ENCODE peak calls at places on chromosomes 7 and 10, in four cellular contexts. One of them, this sample, is unnamed.

GRCh38 chr7:13839063-13839462 is 150.4 kb downstream of the ETV1 start:
- DNase-seq in stimulated activated CD4-positive, alpha-beta T cell treated with anti-CD3 and anti-CD28 coated beads, Interleukin-2, amount 100 ng/mL, for 48 hours: no peak
- DNase-seq in endothelial cell: no peak
- DNase-seq in upper lobe of right lung: no peak
- DNase-seq in this sample: no peak

GRCh38 chr10:84308481-84309304 is 19.7 kb upstream of the CCSER2 start:
- DNase-seq in stimulated activated CD4-positive, alpha-beta T cell treated with anti-CD3 and anti-CD28 coated beads, Interleukin-2, amount 100 ng/mL, for 48 hours: peak
- DNase-seq in endothelial cell: no peak
- DNase-seq in upper lobe of right lung: no peak
- DNase-seq in this sample: no peak

GRCh38 chr10:99431190-99431549 is 746 bp upstream of the GOT1 start:
- DNase-seq in stimulated activated CD4-positive, alpha-beta T cell treated with anti-CD3 and anti-CD28 coated beads, Interleukin-2, amount 100 ng/mL, for 48 hours: peak
- DNase-seq in endothelial cell: peak
- DNase-seq in upper lobe of right lung: peak
- DNase-seq in this sample: no peak

GRCh38 chr7:138750926-138751464 is 46.8 kb upstream of the TMEM213 start:
- DNase-seq in stimulated activated CD4-positive, alpha-beta T cell treated with anti-CD3 and anti-CD28 coated beads, Interleukin-2, amount 100 ng/mL, for 48 hours: no peak
- DNase-seq in endothelial cell: no peak
- DNase-seq in upper lobe of right lung: no peak
- DNase-seq in this sample: no peak

GRCh38 chr7:127460077-127460476 is 67.6 kb upstream of the ZNF800 start:
- DNase-seq in stimulated activated CD4-positive, alpha-beta T cell treated with anti-CD3 and anti-CD28 coated beads, Interleukin-2, amount 100 ng/mL, for 48 hours: no peak
- DNase-seq in endothelial cell: no peak
- DNase-seq in upper lobe of right lung: no peak
- DNase-seq in this sample: no peak

GRCh38 chr10:26439436-26440090 is 1.4 kb downstream of the APBB1IP start:
- DNase-seq in stimulated activated CD4-positive, alpha-beta T cell treated with anti-CD3 and anti-CD28 coated beads, Interleukin-2, amount 100 ng/mL, for 48 hours: no peak
- DNase-seq in endothelial cell: no peak
- DNase-seq in upper lobe of right lung: no peak
- DNase-seq in this sample: no peak

GRCh38 chr7:43856316-43856715 is 13.0 kb downstream of the MRPS24 start:
- DNase-seq in stimulated activated CD4-positive, alpha-beta T cell treated with anti-CD3 and anti-CD28 coated beads, Interleukin-2, amount 100 ng/mL, for 48 hours: no peak
- DNase-seq in endothelial cell: no peak
- DNase-seq in upper lobe of right lung: no peak
- DNase-seq in this sample: no peak

GRCh38 chr7:127736511-127736910 is 84.5 kb downstream of the SND1 start:
- DNase-seq in stimulated activated CD4-positive, alpha-beta T cell treated with anti-CD3 and anti-CD28 coated beads, Interleukin-2, amount 100 ng/mL, for 48 hours: no peak
- DNase-seq in endothelial cell: no peak
- DNase-seq in upper lobe of right lung: no peak
- DNase-seq in this sample: no peak

GRCh38 chr7:128708824-128709223 is 30.3 kb upstream of the CALU start:
- DNase-seq in stimulated activated CD4-positive, alpha-beta T cell treated with anti-CD3 and anti-CD28 coated beads, Interleukin-2, amount 100 ng/mL, for 48 hours: no peak
- DNase-seq in endothelial cell: no peak
- DNase-seq in upper lobe of right lung: no peak
- DNase-seq in this sample: no peak

GRCh38 chr7:7122033-7122478 is 60.3 kb upstream of the C1GALT1 start:
- DNase-seq in stimulated activated CD4-positive, alpha-beta T cell treated with anti-CD3 and anti-CD28 coated beads, Interleukin-2, amount 100 ng/mL, for 48 hours: no peak
- DNase-seq in endothelial cell: no peak
- DNase-seq in upper lobe of right lung: no peak
- DNase-seq in this sample: no peak

GRCh38 chr7:151117041-151117440 is 30.8 kb downstream of the AGAP3 start:
- DNase-seq in stimulated activated CD4-positive, alpha-beta T cell treated with anti-CD3 and anti-CD28 coated beads, Interleukin-2, amount 100 ng/mL, for 48 hours: no peak
- DNase-seq in endothelial cell: no peak
- DNase-seq in upper lobe of right lung: no peak
- DNase-seq in this sample: no peak

GRCh38 chr7:101724957-101725356 is 92.5 kb upstream of the CUX1 start:
- DNase-seq in stimulated activated CD4-positive, alpha-beta T cell treated with anti-CD3 and anti-CD28 coated beads, Interleukin-2, amount 100 ng/mL, for 48 hours: no peak
- DNase-seq in endothelial cell: no peak
- DNase-seq in upper lobe of right lung: no peak
- DNase-seq in this sample: no peak

GRCh38 chr10:90398551-90398950 is 459.3 kb downstream of the HTR7 start:
- DNase-seq in stimulated activated CD4-positive, alpha-beta T cell treated with anti-CD3 and anti-CD28 coated beads, Interleukin-2, amount 100 ng/mL, for 48 hours: no peak
- DNase-seq in endothelial cell: no peak
- DNase-seq in upper lobe of right lung: no peak
- DNase-seq in this sample: no peak

GRCh38 chr7:108972009-108972408 is 402.3 kb downstream of the DNAJB9 start:
- DNase-seq in stimulated activated CD4-positive, alpha-beta T cell treated with anti-CD3 and anti-CD28 coated beads, Interleukin-2, amount 100 ng/mL, for 48 hours: no peak
- DNase-seq in endothelial cell: no peak
- DNase-seq in upper lobe of right lung: no peak
- DNase-seq in this sample: no peak

GRCh38 chr7:76423666-76424412 is 911 bp upstream of the ZP3 start:
- DNase-seq in stimulated activated CD4-positive, alpha-beta T cell treated with anti-CD3 and anti-CD28 coated beads, Interleukin-2, amount 100 ng/mL, for 48 hours: no peak
- DNase-seq in endothelial cell: no peak
- DNase-seq in upper lobe of right lung: no peak
- DNase-seq in this sample: no peak

GRCh38 chr7:64747802-64748201 is 46.4 kb upstream of the ZNF138 start:
- DNase-seq in stimulated activated CD4-positive, alpha-beta T cell treated with anti-CD3 and anti-CD28 coated beads, Interleukin-2, amount 100 ng/mL, for 48 hours: no peak
- DNase-seq in endothelial cell: no peak
- DNase-seq in upper lobe of right lung: no peak
- DNase-seq in this sample: no peak

GRCh38 chr10:124465777-124466488 is 4.3 kb downstream of the LHPP start:
- DNase-seq in stimulated activated CD4-positive, alpha-beta T cell treated with anti-CD3 and anti-CD28 coated beads, Interleukin-2, amount 100 ng/mL, for 48 hours: no peak
- DNase-seq in endothelial cell: no peak
- DNase-seq in upper lobe of right lung: no peak
- DNase-seq in this sample: no peak

GRCh38 chr10:69629897-69630650 is at the start of gene FAM241B:
- DNase-seq in stimulated activated CD4-positive, alpha-beta T cell treated with anti-CD3 and anti-CD28 coated beads, Interleukin-2, amount 100 ng/mL, for 48 hours: peak
- DNase-seq in endothelial cell: peak
- DNase-seq in upper lobe of right lung: peak
- DNase-seq in this sample: peak

GRCh38 chr10:53315709-53316108 is 543.1 kb upstream of the MBL2 start:
- DNase-seq in stimulated activated CD4-positive, alpha-beta T cell treated with anti-CD3 and anti-CD28 coated beads, Interleukin-2, amount 100 ng/mL, for 48 hours: no peak
- DNase-seq in endothelial cell: no peak
- DNase-seq in upper lobe of right lung: no peak
- DNase-seq in this sample: no peak

GRCh38 chr10:74921744-74922143 is 95.3 kb downstream of the KAT6B start:
- DNase-seq in stimulated activated CD4-positive, alpha-beta T cell treated with anti-CD3 and anti-CD28 coated beads, Interleukin-2, amount 100 ng/mL, for 48 hours: no peak
- DNase-seq in endothelial cell: no peak
- DNase-seq in upper lobe of right lung: no peak
- DNase-seq in this sample: no peak

GRCh38 chr10:14740684-14741247 is 33.9 kb downstream of the FAM107B start:
- DNase-seq in stimulated activated CD4-positive, alpha-beta T cell treated with anti-CD3 and anti-CD28 coated beads, Interleukin-2, amount 100 ng/mL, for 48 hours: no peak
- DNase-seq in endothelial cell: no peak
- DNase-seq in upper lobe of right lung: no peak
- DNase-seq in this sample: peak

GRCh38 chr10:131882151-131882550 is 18.7 kb upstream of the PPP2R2D start:
- DNase-seq in stimulated activated CD4-positive, alpha-beta T cell treated with anti-CD3 and anti-CD28 coated beads, Interleukin-2, amount 100 ng/mL, for 48 hours: no peak
- DNase-seq in endothelial cell: no peak
- DNase-seq in upper lobe of right lung: peak
- DNase-seq in this sample: no peak

GRCh38 chr7:12350971-12351370 is 52.7 kb downstream of the VWDE start:
- DNase-seq in stimulated activated CD4-positive, alpha-beta T cell treated with anti-CD3 and anti-CD28 coated beads, Interleukin-2, amount 100 ng/mL, for 48 hours: no peak
- DNase-seq in endothelial cell: no peak
- DNase-seq in upper lobe of right lung: no peak
- DNase-seq in this sample: no peak

GRCh38 chr10:15169555-15170407 is 1.3 kb upstream of the NMT2 start:
- DNase-seq in stimulated activated CD4-positive, alpha-beta T cell treated with anti-CD3 and anti-CD28 coated beads, Interleukin-2, amount 100 ng/mL, for 48 hours: peak
- DNase-seq in endothelial cell: no peak
- DNase-seq in upper lobe of right lung: no peak
- DNase-seq in this sample: no peak

GRCh38 chr7:1127001-1127400 is 33.0 kb downstream of the ZFAND2A start:
- DNase-seq in stimulated activated CD4-positive, alpha-beta T cell treated with anti-CD3 and anti-CD28 coated beads, Interleukin-2, amount 100 ng/mL, for 48 hours: no peak
- DNase-seq in endothelial cell: no peak
- DNase-seq in upper lobe of right lung: peak
- DNase-seq in this sample: no peak

GRCh38 chr10:117860823-117861222 is 185.9 kb downstream of the RAB11FIP2 start:
- DNase-seq in stimulated activated CD4-positive, alpha-beta T cell treated with anti-CD3 and anti-CD28 coated beads, Interleukin-2, amount 100 ng/mL, for 48 hours: no peak
- DNase-seq in endothelial cell: no peak
- DNase-seq in upper lobe of right lung: no peak
- DNase-seq in this sample: no peak

GRCh38 chr10:133567119-133567518 is 1.7 kb upstream of the SYCE1 start:
- DNase-seq in stimulated activated CD4-positive, alpha-beta T cell treated with anti-CD3 and anti-CD28 coated beads, Interleukin-2, amount 100 ng/mL, for 48 hours: no peak
- DNase-seq in endothelial cell: no peak
- DNase-seq in upper lobe of right lung: no peak
- DNase-seq in this sample: no peak

GRCh38 chr7:82685214-82685613 is 241.6 kb upstream of the CACNA2D1 start:
- DNase-seq in stimulated activated CD4-positive, alpha-beta T cell treated with anti-CD3 and anti-CD28 coated beads, Interleukin-2, amount 100 ng/mL, for 48 hours: no peak
- DNase-seq in endothelial cell: no peak
- DNase-seq in upper lobe of right lung: no peak
- DNase-seq in this sample: no peak

GRCh38 chr7:134554417-134554966 is 5.6 kb downstream of the AKR1B15 start:
- DNase-seq in stimulated activated CD4-positive, alpha-beta T cell treated with anti-CD3 and anti-CD28 coated beads, Interleukin-2, amount 100 ng/mL, for 48 hours: no peak
- DNase-seq in endothelial cell: no peak
- DNase-seq in upper lobe of right lung: no peak
- DNase-seq in this sample: no peak

GRCh38 chr7:40986351-40986873 is 716.5 kb downstream of the INHBA start:
- DNase-seq in stimulated activated CD4-positive, alpha-beta T cell treated with anti-CD3 and anti-CD28 coated beads, Interleukin-2, amount 100 ng/mL, for 48 hours: no peak
- DNase-seq in endothelial cell: no peak
- DNase-seq in upper lobe of right lung: no peak
- DNase-seq in this sample: no peak

GRCh38 chr7:74312418-74313021 is 23.3 kb downstream of the CLIP2 start:
- DNase-seq in stimulated activated CD4-positive, alpha-beta T cell treated with anti-CD3 and anti-CD28 coated beads, Interleukin-2, amount 100 ng/mL, for 48 hours: no peak
- DNase-seq in endothelial cell: no peak
- DNase-seq in upper lobe of right lung: no peak
- DNase-seq in this sample: no peak

GRCh38 chr10:35236739-35237138 is 99.6 kb upstream of the CCNY start:
- DNase-seq in stimulated activated CD4-positive, alpha-beta T cell treated with anti-CD3 and anti-CD28 coated beads, Interleukin-2, amount 100 ng/mL, for 48 hours: no peak
- DNase-seq in endothelial cell: no peak
- DNase-seq in upper lobe of right lung: no peak
- DNase-seq in this sample: no peak

GRCh38 chr10:101358706-101359300 is 4.8 kb downstream of the BTRC start:
- DNase-seq in stimulated activated CD4-positive, alpha-beta T cell treated with anti-CD3 and anti-CD28 coated beads, Interleukin-2, amount 100 ng/mL, for 48 hours: no peak
- DNase-seq in endothelial cell: no peak
- DNase-seq in upper lobe of right lung: no peak
- DNase-seq in this sample: no peak

GRCh38 chr10:68957284-68957615 is 1.3 kb downstream of the DDX21 start:
- DNase-seq in stimulated activated CD4-positive, alpha-beta T cell treated with anti-CD3 and anti-CD28 coated beads, Interleukin-2, amount 100 ng/mL, for 48 hours: no peak
- DNase-seq in endothelial cell: no peak
- DNase-seq in upper lobe of right lung: no peak
- DNase-seq in this sample: no peak

GRCh38 chr7:84055904-84056615 is 138.5 kb downstream of the SEMA3A start:
- DNase-seq in stimulated activated CD4-positive, alpha-beta T cell treated with anti-CD3 and anti-CD28 coated beads, Interleukin-2, amount 100 ng/mL, for 48 hours: no peak
- DNase-seq in endothelial cell: no peak
- DNase-seq in upper lobe of right lung: no peak
- DNase-seq in this sample: no peak

GRCh38 chr10:73019100-73019499 is 64.5 kb upstream of the PLA2G12B start:
- DNase-seq in stimulated activated CD4-positive, alpha-beta T cell treated with anti-CD3 and anti-CD28 coated beads, Interleukin-2, amount 100 ng/mL, for 48 hours: no peak
- DNase-seq in endothelial cell: no peak
- DNase-seq in upper lobe of right lung: no peak
- DNase-seq in this sample: no peak

GRCh38 chr10:96292971-96293909 is 11.0 kb upstream of the DNTT start:
- DNase-seq in stimulated activated CD4-positive, alpha-beta T cell treated with anti-CD3 and anti-CD28 coated beads, Interleukin-2, amount 100 ng/mL, for 48 hours: no peak
- DNase-seq in endothelial cell: peak
- DNase-seq in upper lobe of right lung: no peak
- DNase-seq in this sample: no peak

GRCh38 chr7:44216019-44216418 is 15.2 kb downstream of the YKT6 start:
- DNase-seq in stimulated activated CD4-positive, alpha-beta T cell treated with anti-CD3 and anti-CD28 coated beads, Interleukin-2, amount 100 ng/mL, for 48 hours: no peak
- DNase-seq in endothelial cell: peak
- DNase-seq in upper lobe of right lung: peak
- DNase-seq in this sample: no peak

This sample was measured in stimulated activated naive B cell treated with anti-CD40 and anti-IgM and Interleukin-4, amounts not matched to agents 10 μg/mL and 1 μg/mL and 100 μg/mL, for 72 hours.